ENCODE peak calls at places on chromosomes 5 and 9, in nine cellular contexts. One of them, this sample, is unnamed.

GRCh38 chr5:137730331-137730730 is 5.6 kb downstream of the KLHL3 start:
- DNase-seq in H7: no peak
- DNase-seq in astrocyte of the spinal cord: peak; percentile 26
- DNase-seq in iris pigment epithelial cell: peak; percentile 62
- DNase-seq in pancreas: no peak
- DNase-seq in stimulated activated CD8-positive, alpha-beta memory T cell treated with anti-CD3 and anti-CD28 coated beads, Interleukin-2, amount 100 ng/mL, for 1 hour: no peak
- DNase-seq in IMR-90: peak; percentile 78
- DNase-seq in HTR-8/SVneo: no peak
- DNase-seq in activated T-helper 1 cell treated with Interleukin-2 at 50 U/mL for 16 hours: no peak
- DNase-seq in this sample: no peak

GRCh38 chr5:130168211-130168610 is 263.9 kb downstream of the CHSY3 start:
- DNase-seq in activated T-helper 1 cell treated with Interleukin-2 at 50 U/mL for 16 hours: no peak
- DNase-seq in iris pigment epithelial cell: peak; percentile 8
- DNase-seq in IMR-90: no peak
- DNase-seq in astrocyte of the spinal cord: peak; percentile 74
- DNase-seq in H7: no peak
- DNase-seq in pancreas: no peak
- DNase-seq in stimulated activated CD8-positive, alpha-beta memory T cell treated with anti-CD3 and anti-CD28 coated beads, Interleukin-2, amount 100 ng/mL, for 1 hour: no peak
- DNase-seq in HTR-8/SVneo: no peak
- DNase-seq in this sample: no peak

GRCh38 chr5:157893611-157894010 is 34.7 kb upstream of the CLINT1 start:
- DNase-seq in IMR-90: no peak
- DNase-seq in stimulated activated CD8-positive, alpha-beta memory T cell treated with anti-CD3 and anti-CD28 coated beads, Interleukin-2, amount 100 ng/mL, for 1 hour: no peak
- DNase-seq in HTR-8/SVneo: no peak
- DNase-seq in H7: no peak
- DNase-seq in iris pigment epithelial cell: no peak
- DNase-seq in activated T-helper 1 cell treated with Interleukin-2 at 50 U/mL for 16 hours: no peak
- DNase-seq in pancreas: no peak
- DNase-seq in astrocyte of the spinal cord: no peak
- DNase-seq in this sample: no peak

GRCh38 chr5:161676109-161676508 is 9.4 kb upstream of the GABRA6 start:
- DNase-seq in HTR-8/SVneo: no peak
- DNase-seq in astrocyte of the spinal cord: no peak
- DNase-seq in IMR-90: no peak
- DNase-seq in pancreas: no peak
- DNase-seq in iris pigment epithelial cell: no peak
- DNase-seq in stimulated activated CD8-positive, alpha-beta memory T cell treated with anti-CD3 and anti-CD28 coated beads, Interleukin-2, amount 100 ng/mL, for 1 hour: no peak
- DNase-seq in H7: peak; percentile 22
- DNase-seq in activated T-helper 1 cell treated with Interleukin-2 at 50 U/mL for 16 hours: no peak
- DNase-seq in this sample: no peak

GRCh38 chr9:96057155-96057554 is 181.7 kb downstream of the ERCC6L2 start:
- DNase-seq in astrocyte of the spinal cord: no peak
- DNase-seq in iris pigment epithelial cell: peak; percentile 31
- DNase-seq in IMR-90: no peak
- DNase-seq in pancreas: no peak
- DNase-seq in H7: no peak
- DNase-seq in stimulated activated CD8-positive, alpha-beta memory T cell treated with anti-CD3 and anti-CD28 coated beads, Interleukin-2, amount 100 ng/mL, for 1 hour: no peak
- DNase-seq in HTR-8/SVneo: no peak
- DNase-seq in activated T-helper 1 cell treated with Interleukin-2 at 50 U/mL for 16 hours: no peak
- DNase-seq in this sample: no peak

GRCh38 chr5:143036146-143036927 is 266.2 kb downstream of the ARHGAP26 start:
- DNase-seq in stimulated activated CD8-positive, alpha-beta memory T cell treated with anti-CD3 and anti-CD28 coated beads, Interleukin-2, amount 100 ng/mL, for 1 hour: no peak
- DNase-seq in pancreas: no peak
- DNase-seq in activated T-helper 1 cell treated with Interleukin-2 at 50 U/mL for 16 hours: no peak
- DNase-seq in IMR-90: no peak
- DNase-seq in astrocyte of the spinal cord: no peak
- DNase-seq in iris pigment epithelial cell: no peak
- DNase-seq in HTR-8/SVneo: no peak
- DNase-seq in H7: no peak
- DNase-seq in this sample: no peak

GRCh38 chr5:159184858-159185381 is 24.4 kb downstream of the RNF145 start:
- DNase-seq in IMR-90: peak; percentile 93
- DNase-seq in stimulated activated CD8-positive, alpha-beta memory T cell treated with anti-CD3 and anti-CD28 coated beads, Interleukin-2, amount 100 ng/mL, for 1 hour: no peak
- DNase-seq in iris pigment epithelial cell: peak; percentile 87
- DNase-seq in HTR-8/SVneo: peak; percentile 51
- DNase-seq in H7: no peak
- DNase-seq in pancreas: no peak
- DNase-seq in activated T-helper 1 cell treated with Interleukin-2 at 50 U/mL for 16 hours: no peak
- DNase-seq in astrocyte of the spinal cord: peak; percentile 87
- DNase-seq in this sample: no peak

GRCh38 chr9:88018101-88018500 is 43.8 kb upstream of the CDK20 start:
- DNase-seq in pancreas: no peak
- DNase-seq in HTR-8/SVneo: no peak
- DNase-seq in activated T-helper 1 cell treated with Interleukin-2 at 50 U/mL for 16 hours: no peak
- DNase-seq in astrocyte of the spinal cord: no peak
- DNase-seq in H7: no peak
- DNase-seq in iris pigment epithelial cell: no peak
- DNase-seq in IMR-90: no peak
- DNase-seq in stimulated activated CD8-positive, alpha-beta memory T cell treated with anti-CD3 and anti-CD28 coated beads, Interleukin-2, amount 100 ng/mL, for 1 hour: no peak
- DNase-seq in this sample: no peak

GRCh38 chr5:132772291-132773070 is 4.6 kb downstream of the SEPTIN8 start:
- DNase-seq in pancreas: no peak
- DNase-seq in IMR-90: no peak
- DNase-seq in stimulated activated CD8-positive, alpha-beta memory T cell treated with anti-CD3 and anti-CD28 coated beads, Interleukin-2, amount 100 ng/mL, for 1 hour: no peak
- DNase-seq in astrocyte of the spinal cord: no peak
- DNase-seq in iris pigment epithelial cell: no peak
- DNase-seq in HTR-8/SVneo: no peak
- DNase-seq in activated T-helper 1 cell treated with Interleukin-2 at 50 U/mL for 16 hours: no peak
- DNase-seq in H7: peak; percentile 32
- DNase-seq in this sample: no peak

GRCh38 chr9:33524431-33524947 is 438 bp downstream of the ANKRD18B start:
- DNase-seq in IMR-90: no peak
- DNase-seq in astrocyte of the spinal cord: no peak
- DNase-seq in H7: peak; percentile 53
- DNase-seq in stimulated activated CD8-positive, alpha-beta memory T cell treated with anti-CD3 and anti-CD28 coated beads, Interleukin-2, amount 100 ng/mL, for 1 hour: no peak
- DNase-seq in iris pigment epithelial cell: no peak
- DNase-seq in activated T-helper 1 cell treated with Interleukin-2 at 50 U/mL for 16 hours: no peak
- DNase-seq in pancreas: peak; percentile 69
- DNase-seq in HTR-8/SVneo: no peak
- DNase-seq in this sample: no peak